ENCODE peak calls at places on chromosome 17, in six cellular contexts. T is WTC11, N is GM12878, C is H1, V is K562, P is HepG2. A is an unnamed sample.

GRCh38 chr17:52147872-52148271 is 10.6 kb downstream of the CA10 start:
- DNase-seq in V (no peak), T (no peak), C (no peak), P (no peak), N (no peak), A (no peak)

GRCh38 chr17:65998675-65999074 is 193.3 kb downstream of the CEP112 start:
- DNase-seq in P (no peak), T (no peak), N (no peak), C (no peak), V (no peak), A (no peak)

GRCh38 chr17:14118951-14119350 is 49.6 kb downstream of the COX10 start:
- DNase-seq in N (peak; percentile 15), T (no peak), V (no peak), C (no peak), P (no peak), A (no peak)

GRCh38 chr17:17156511-17156910 is 49.6 kb downstream of the PLD6 start:
- DNase-seq in V (no peak), N (no peak), C (no peak), T (no peak), P (no peak), A (no peak)

GRCh38 chr17:6299275-6299674 is 135.6 kb downstream of the AIPL1 start:
- DNase-seq in N (no peak), V (no peak), P (no peak), C (no peak), T (no peak), A (no peak)

GRCh38 chr17:68849673-68850260 is 105.4 kb downstream of the ABCA8 start:
- DNase-seq in P (no peak), C (no peak), T (no peak), V (no peak), N (no peak), A (no peak)

GRCh38 chr17:64332502-64332901 is 58.2 kb downstream of the PECAM1 start:
- DNase-seq in P (no peak), N (no peak), V (no peak), C (no peak), T (no peak), A (no peak)

GRCh38 chr17:57544834-57545463 is 200.2 kb downstream of the CCDC182 start:
- DNase-seq in T (no peak), C (no peak), P (no peak), V (no peak), N (no peak), A (no peak)

GRCh38 chr17:37774508-37774907 is 29.6 kb upstream of the HNF1B start:
- DNase-seq in C (no peak), V (no peak), N (peak; percentile 91), T (no peak), P (no peak), A (no peak)

GRCh38 chr17:39614545-39615157 is 6.9 kb upstream of the NEUROD2 start:
- DNase-seq in P (no peak), N (no peak), C (no peak), V (no peak), T (no peak), A (no peak)

GRCh38 chr17:81340606-81341346 is 45.7 kb upstream of the SLC38A10 start:
- DNase-seq in T (no peak), N (no peak), C (peak; percentile 54), V (no peak), P (no peak), A (no peak)

GRCh38 chr17:4808378-4808767 is 1.4 kb downstream of the PLD2 start:
- DNase-seq in T (no peak), V (no peak), N (no peak), C (no peak), P (no peak), A (no peak)

GRCh38 chr17:57408064-57408811 is 151.9 kb downstream of the MSI2 start:
- DNase-seq in P (peak; percentile 86), N (peak; percentile 46), C (no peak), V (no peak), T (peak; percentile 38), A (peak; percentile 64)

GRCh38 chr17:75996665-75997590 is 3.7 kb upstream of the CDK3 start:
- DNase-seq in N (peak; percentile 45), V (no peak), P (peak; percentile 94), C (no peak), T (no peak), A (no peak)

GRCh38 chr17:73069846-73070245 is 22.6 kb downstream of the SLC39A11 start:
- DNase-seq in V (no peak), N (no peak), T (no peak), P (no peak), C (no peak), A (no peak)

GRCh38 chr17:63477471-63478440 is 895 bp downstream of the ACE start:
- DNase-seq in C (no peak), N (no peak), T (peak; percentile 29), P (no peak), V (no peak), A (no peak)

GRCh38 chr17:73155410-73156165 is 9.2 kb upstream of the SSTR2 start:
- DNase-seq in P (no peak), T (peak; percentile 26), C (peak; percentile 53), N (no peak), V (no peak), A (peak; percentile 34)

GRCh38 chr17:47719411-47720152 is 13.5 kb upstream of the TBX21 start:
- DNase-seq in C (no peak), T (no peak), V (peak; percentile 32), P (no peak), N (no peak), A (no peak)

GRCh38 chr17:78831688-78832540 is 8.7 kb downstream of the USP36 start:
- DNase-seq in V (no peak), N (no peak), P (peak; percentile 62), C (no peak), T (no peak), A (no peak)

GRCh38 chr17:5443728-5444127 is 4.8 kb upstream of the C1QBP start:
- DNase-seq in P (no peak), C (no peak), V (no peak), T (no peak), N (no peak), A (no peak)

GRCh38 chr17:40290629-40291296 is 3.1 kb downstream of the CDC6 start:
- DNase-seq in P (peak; percentile 86), V (peak; percentile 66), T (no peak), C (no peak), N (no peak), A (peak; percentile 78)

GRCh38 chr17:75514299-75515228 is 773 bp downstream of the CASKIN2 start:
- DNase-seq in T (peak; percentile 50), N (no peak), V (no peak), C (peak; percentile 64), P (no peak), A (peak; percentile 67)

GRCh38 chr17:5591966-5592365 is 7.7 kb upstream of the NLRP1 start:
- DNase-seq in C (no peak), T (no peak), P (no peak), N (no peak), V (no peak), A (no peak)

GRCh38 chr17:29698019-29698777 is 75.5 kb upstream of the CORO6 start:
- DNase-seq in T (no peak), V (no peak), C (no peak), N (no peak), P (no peak), A (no peak)

GRCh38 chr17:41984454-41984853 is 17.9 kb downstream of the CNP start:
- DNase-seq in P (no peak), V (no peak), T (no peak), C (no peak), N (no peak), A (no peak)

GRCh38 chr17:45704251-45704650 is 79.9 kb upstream of the CRHR1 start:
- DNase-seq in P (no peak), T (no peak), C (no peak), N (no peak), V (no peak), A (no peak)

GRCh38 chr17:45703806-45704205 is 80.3 kb upstream of the CRHR1 start:
- DNase-seq in P (no peak), N (no peak), C (no peak), V (no peak), T (no peak), A (no peak)

GRCh38 chr17:45703348-45703747 is 80.8 kb upstream of the CRHR1 start:
- DNase-seq in V (no peak), C (no peak), P (no peak), N (no peak), T (no peak), A (no peak)

GRCh38 chr17:45706033-45706432 is 78.1 kb upstream of the CRHR1 start:
- DNase-seq in C (no peak), N (no peak), P (no peak), T (no peak), V (no peak), A (no peak)

GRCh38 chr17:45705123-45706009 is 78.8 kb upstream of the CRHR1 start:
- DNase-seq in N (no peak), C (no peak), P (peak; percentile 77), V (peak; percentile 32), T (no peak), A (no peak)
- TF ChIP-seq CTCF in N (no peak), C (no peak), P (no peak), V (no peak), T (no peak), A (no peak)

GRCh38 chr17:3007651-3008121 is 55.7 kb downstream of the OR1D5 start:
- DNase-seq in P (no peak), C (no peak), N (no peak), T (no peak), V (no peak), A (no peak)
- TF ChIP-seq CREB1 in P (no peak), C (no peak), N (no peak), T (no peak), V (no peak), A (no peak)

DNA sequence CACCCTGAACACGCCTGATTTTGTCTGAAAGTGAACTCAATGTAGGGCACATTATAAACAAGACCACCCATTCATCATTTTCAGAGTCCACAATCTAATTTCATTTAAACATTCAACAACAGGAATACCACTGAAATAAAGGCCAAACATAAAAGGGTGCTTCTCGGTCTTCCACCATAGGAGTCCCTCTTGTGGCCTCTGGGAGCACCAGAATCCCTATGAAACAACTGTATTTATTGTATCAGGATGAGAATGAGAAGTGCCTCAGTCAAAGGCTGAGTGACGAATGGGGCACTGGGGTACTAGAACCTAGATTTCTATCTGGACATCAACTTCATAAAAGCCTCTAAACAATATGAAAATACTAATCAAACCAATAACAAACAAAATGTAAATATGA is 40.4 kb downstream of the NXPH3 start:
- DNase-seq in T (no peak), N (no peak), P (no peak), C (no peak), V (peak; percentile 7), A (peak; percentile 41)
- TF ChIP-seq CTCF in T (no peak), N (peak; percentile 7), P (peak; percentile 11), C (no peak), V (peak; percentile 33), A (peak; percentile 27)

DNA sequence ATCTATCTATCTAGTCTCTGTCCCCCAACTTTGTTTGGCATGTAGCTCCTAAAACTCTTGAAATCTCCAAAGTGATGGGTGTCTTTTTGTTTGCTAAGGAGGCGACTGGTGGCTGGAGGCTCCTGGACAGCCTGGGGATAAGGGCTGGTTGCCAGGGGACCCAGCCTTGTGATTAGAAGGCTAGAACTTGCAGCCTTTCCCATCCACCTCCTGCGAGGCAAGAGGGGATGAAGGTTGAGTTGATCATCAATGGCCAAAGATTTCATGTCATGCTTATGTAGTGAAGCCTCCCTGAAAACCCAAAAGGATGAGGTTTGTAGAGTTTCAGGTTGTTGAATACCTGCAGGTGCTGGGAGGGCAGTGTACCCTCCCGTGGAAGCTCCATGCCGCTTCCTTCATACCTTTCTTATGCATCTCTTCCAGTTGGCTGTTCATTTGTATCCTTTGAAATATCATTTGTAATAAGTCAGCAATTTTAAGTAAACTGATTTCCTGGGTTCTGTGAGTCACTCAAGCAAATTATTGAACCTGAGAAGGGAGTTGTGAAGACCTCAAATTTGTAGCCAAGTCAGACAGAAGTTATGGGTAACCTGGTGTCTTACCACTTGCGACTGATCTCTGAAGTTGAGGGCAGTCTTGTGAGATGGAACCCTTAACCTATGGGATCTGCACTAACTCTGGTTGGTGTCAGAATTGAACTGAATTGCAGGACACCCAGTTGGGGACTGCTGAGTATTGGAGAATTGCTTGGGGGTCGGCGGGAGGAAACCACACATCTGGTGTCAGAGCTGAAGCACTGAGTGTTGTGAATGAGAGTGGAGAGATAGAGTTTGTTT is 202.5 kb downstream of the SEC14L1 start:
- DNase-seq in V (no peak), T (peak; percentile 5), N (no peak), C (no peak), P (no peak), A (no peak)
- TF ChIP-seq CREB1 in V (no peak), T (no peak), N (no peak), C (no peak), P (no peak), A (no peak)

A was measured in GM23338.